ENCODE peak calls at places on chromosomes 4 and X, in four cellular contexts. F, N, O and J are unnamed samples.

GRCh38 chr4:40264995-40265909 is 68.4 kb downstream of the RHOH start:
- DNase-seq in N (no peak), O (peak; percentile 90), F (peak; percentile 15), J (peak; percentile 77)

GRCh38 chrX:72060196-72060974 is 71.3 kb downstream of the RTL5 start:
- DNase-seq in N (no peak), O (peak; percentile 20), F (peak; percentile 90), J (no peak)

GRCh38 chr4:87073570-87074470 is 139.0 kb downstream of the AFF1 start:
- DNase-seq in N (no peak), O (peak; percentile 34), F (peak; percentile 35), J (peak; percentile 91)

GRCh38 chr4:105140684-105141490 is 5.8 kb upstream of the TET2 start:
- DNase-seq in N (no peak), F (peak; percentile 43), O (peak; percentile 47), J (peak; percentile 55)

GRCh38 chrX:152817082-152817744 is 13.3 kb downstream of the CETN2 start:
- DNase-seq in O (peak; percentile 40), F (peak; percentile 38), N (no peak), J (peak; percentile 35)

GRCh38 chr4:17324431-17324830 is 187.5 kb downstream of the QDPR start:
- DNase-seq in O (peak; percentile 82), F (peak; percentile 67), N (peak; percentile 29), J (peak; percentile 74)

GRCh38 chr4:118757761-118758213 is 72.6 kb downstream of the METTL14 start:
- DNase-seq in O (no peak), N (no peak), F (no peak), J (no peak)

GRCh38 chr4:10492486-10492885 is 35.3 kb upstream of the ZNF518B start:
- DNase-seq in F (no peak), N (no peak), O (no peak), J (no peak)

GRCh38 chrX:136250191-136251041 is 784 bp downstream of the MAP7D3 start:
- DNase-seq in O (peak; percentile 10), N (no peak), F (peak; percentile 60), J (peak; percentile 54)

GRCh38 chr4:924107-925096 is 7.7 kb downstream of the GAK start:
- DNase-seq in O (no peak), N (no peak), F (no peak), J (peak; percentile 62)

GRCh38 chr4:173917255-173917960 is 366.1 kb downstream of the FBXO8 start:
- DNase-seq in F (no peak), O (no peak), N (no peak), J (no peak)

GRCh38 chr4:11073621-11074051 is 355.1 kb downstream of the HS3ST1 start:
- DNase-seq in F (no peak), N (no peak), O (no peak), J (no peak)

GRCh38 chrX:41956027-41956426 is 32.7 kb upstream of the CASK start:
- DNase-seq in O (no peak), F (no peak), N (no peak), J (no peak)

GRCh38 chrX:72115380-72115779 is 16.3 kb downstream of the RTL5 start:
- DNase-seq in N (no peak), O (peak; percentile 43), F (peak; percentile 63), J (no peak)

GRCh38 chr4:76160355-76160754 is 12.2 kb upstream of the NUP54 start:
- DNase-seq in F (no peak), N (no peak), O (no peak), J (no peak)

GRCh38 chr4:81319657-81320056 is 104.6 kb upstream of the PRKG2 start:
- DNase-seq in N (no peak), F (no peak), O (no peak), J (no peak)

GRCh38 chr4:137359691-137360315 is 172.5 kb downstream of the PCDH18 start:
- DNase-seq in F (no peak), O (peak; percentile 4), N (no peak), J (no peak)

GRCh38 chr4:55435136-55435535 is 39.4 kb downstream of the TMEM165 start:
- DNase-seq in N (no peak), F (peak; percentile 8), O (no peak), J (peak; percentile 52)

GRCh38 chrX:80420147-80420546 is at the start of gene TENT5D:
- DNase-seq in O (no peak), F (no peak), N (no peak), J (no peak)

GRCh38 chrX:41381685-41382084 is 47.7 kb downstream of the DDX3X start:
- DNase-seq in F (peak; percentile 51), O (no peak), N (peak; percentile 56), J (no peak)

GRCh38 chr4:152937535-152938236 is 1.6 kb downstream of the FHDC1 start:
- DNase-seq in O (peak; percentile 34), N (no peak), F (peak; percentile 61), J (peak; percentile 21)

GRCh38 chrX:15674514-15674898 is 9.9 kb upstream of the CLTRN start:
- DNase-seq in O (no peak), N (peak; percentile 87), F (peak; percentile 92), J (peak; percentile 88)

GRCh38 chr4:145719752-145720624 is 40.0 kb downstream of the C4orf51 start:
- DNase-seq in N (no peak), F (no peak), O (no peak), J (peak; percentile 72)

GRCh38 chrX:84340981-84341380 is 153.0 kb upstream of the RPS6KA6 start:
- DNase-seq in N (no peak), O (no peak), F (no peak), J (no peak)

GRCh38 chr4:53313510-53313909 is 52.4 kb downstream of the SCFD2 start:
- DNase-seq in F (peak; percentile 69), N (no peak), O (peak; percentile 60), J (no peak)

GRCh38 chr4:100900134-100900533 is 382.3 kb upstream of the EMCN start:
- DNase-seq in O (no peak), N (no peak), F (no peak), J (no peak)

GRCh38 chr4:39706334-39706733 is 8.4 kb downstream of the UBE2K start:
- DNase-seq in F (no peak), O (no peak), N (peak; percentile 51), J (no peak)

GRCh38 chr4:180009316-180009715 is 2233.9 kb upstream of the TENM3 start:
- DNase-seq in F (no peak), N (no peak), O (no peak), J (no peak)

GRCh38 chrX:80174925-80175574 is 160.5 kb downstream of the TBX22 start:
- DNase-seq in N (no peak), O (no peak), F (no peak), J (no peak)

GRCh38 chr4:17912011-17912410 is 101.2 kb downstream of the NCAPG start:
- DNase-seq in N (no peak), O (no peak), F (no peak), J (no peak)

GRCh38 chr4:133997440-133997839 is 204.1 kb downstream of the PABPC4L start:
- DNase-seq in F (no peak), O (no peak), N (no peak), J (no peak)

GRCh38 chr4:8756816-8757215 is 114.8 kb downstream of the HMX1 start:
- DNase-seq in O (no peak), F (no peak), N (no peak), J (no peak)

GRCh38 chr4:99816611-99817309 is at the start of gene DAPP1:
- DNase-seq in N (no peak), F (no peak), O (no peak), J (peak; percentile 91)

GRCh38 chr4:25551608-25552007 is 104.0 kb upstream of the SLC34A2 start:
- DNase-seq in N (no peak), F (no peak), O (no peak), J (no peak)

GRCh38 chr4:27442146-27442545 is 581.5 kb downstream of the STIM2 start:
- DNase-seq in N (no peak), O (no peak), F (no peak), J (no peak)

GRCh38 chr4:159190646-159191045 is 87.8 kb downstream of the RAPGEF2 start:
- DNase-seq in O (no peak), F (no peak), N (no peak), J (no peak)

GRCh38 chrX:344371-344901 is 25.8 kb upstream of the GTPBP6 start:
- DNase-seq in N (no peak), F (no peak), O (no peak), J (no peak)

GRCh38 chrX:347351-348117 is 28.9 kb upstream of the GTPBP6 start:
- DNase-seq in N (no peak), F (no peak), O (no peak), J (no peak)

GRCh38 chrX:345020-345925 is 26.7 kb upstream of the GTPBP6 start:
- DNase-seq in O (no peak), F (no peak), N (no peak), J (no peak)

GRCh38 chrX:348461-349117 is 30.0 kb upstream of the GTPBP6 start:
- DNase-seq in F (no peak), N (no peak), O (no peak), J (no peak)

DNA sequence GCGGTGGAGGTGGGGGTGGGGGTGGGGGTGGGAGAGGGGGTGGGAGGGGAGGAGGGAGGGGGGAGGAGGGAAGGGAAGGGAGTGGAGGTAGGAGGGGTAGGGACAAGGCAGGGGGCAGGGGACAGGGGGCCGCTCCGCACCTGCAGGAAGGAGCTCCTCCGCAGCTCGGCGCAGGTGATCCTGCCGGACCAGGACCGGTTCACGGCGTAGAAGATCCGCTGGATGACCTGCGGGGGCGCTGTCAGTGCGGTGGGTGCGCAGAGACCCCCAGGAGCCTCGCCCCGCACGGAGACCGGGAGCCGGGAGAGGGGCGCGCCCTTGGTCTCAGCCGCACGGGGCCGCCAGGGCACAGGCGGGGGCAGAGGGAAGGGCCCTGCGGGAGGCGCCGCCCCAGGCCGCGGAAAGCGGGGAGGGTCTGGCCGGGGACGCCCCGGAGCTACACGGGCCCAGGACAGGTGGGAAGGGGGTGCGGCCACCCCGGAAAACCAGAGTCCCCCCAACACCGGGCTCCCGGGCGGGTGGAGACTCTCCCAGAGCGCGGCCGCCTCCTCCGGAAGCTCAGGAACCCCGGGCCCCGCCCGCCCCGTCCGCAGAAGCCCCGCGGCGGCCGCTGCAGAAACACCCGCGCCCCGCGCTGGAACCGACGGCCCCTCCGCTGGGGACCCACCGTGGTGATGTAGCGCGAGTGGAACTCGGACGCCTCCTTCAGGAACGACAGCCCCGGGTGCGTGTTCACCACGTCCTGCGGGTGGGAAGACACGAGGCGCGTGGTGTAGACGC is 27.6 kb upstream of the GTPBP6 start:
- DNase-seq in F (no peak), N (no peak), O (no peak), J (no peak)
- TF ChIP-seq CTCF in F (no peak), N (no peak), O (no peak), J (no peak)

GRCh38 chr4:156443488-156443887 is 489.8 kb upstream of the CTSO start:
- DNase-seq in F (no peak), O (no peak), N (no peak), J (no peak)
- TF ChIP-seq CTCF in F (no peak), O (no peak), N (no peak), J (no peak)

DNA sequence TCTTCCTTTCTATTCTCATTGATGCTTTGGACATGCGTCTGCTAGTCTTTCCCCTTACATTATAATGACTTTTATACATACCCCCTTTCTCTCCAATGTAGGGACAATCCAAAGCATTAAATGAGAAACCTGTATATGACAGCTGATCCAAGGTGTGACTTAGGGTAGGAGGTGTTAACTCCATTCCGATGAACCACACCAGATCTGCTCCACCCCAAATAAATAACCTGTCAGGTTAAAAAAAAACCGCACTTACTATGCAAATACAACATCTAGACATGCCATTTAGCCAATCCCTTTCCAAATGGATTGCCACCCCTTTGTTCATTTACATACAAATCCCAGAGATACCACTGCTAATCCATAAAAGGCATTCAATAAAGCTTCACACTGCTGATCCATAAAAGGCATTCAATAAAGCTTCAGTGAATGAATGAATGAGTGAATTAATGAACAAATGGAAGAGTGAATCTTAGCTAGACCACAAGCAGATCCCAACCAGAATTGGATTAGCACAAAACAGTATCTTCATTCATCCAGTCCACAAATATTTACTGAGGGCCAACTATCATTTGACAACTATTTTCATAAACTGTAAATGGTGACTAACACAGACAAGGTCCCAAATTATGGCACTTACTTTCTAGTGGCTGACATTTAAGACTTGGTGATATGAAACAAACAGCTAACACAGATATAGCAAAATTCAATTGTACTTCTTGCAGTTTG is 158.9 kb upstream of the MAP3K15 start:
- DNase-seq in O (no peak), F (no peak), N (no peak), J (no peak)
- TF ChIP-seq CTCF in O (no peak), F (no peak), N (no peak), J (no peak)

GRCh38 chr4:121126449-121127006 is 37.6 kb downstream of the TNIP3 start:
- DNase-seq in O (no peak), F (no peak), N (no peak), J (no peak)
- TF ChIP-seq CTCF in O (no peak), F (no peak), N (no peak), J (no peak)